ENCODE peak calls at places on chromosome 3, in five cellular contexts. T is psoas muscle, O is MM.1S, A is SJSA1, X is adipocyte. K is an unnamed sample.
A peak's percentile ranks its signal among the peaks of the same experiment; 100 is the strongest.

GRCh38 chr3:111194048-111194447 is 122.4 kb downstream of the NECTIN3 start:
- DNase-seq in O (no peak), X (no peak), A (no peak), T (no peak), K (no peak)

GRCh38 chr3:105944281-105944680 is 75.5 kb upstream of the CBLB start:
- DNase-seq in X (peak; percentile 35), A (no peak), O (no peak), T (no peak), K (no peak)

GRCh38 chr3:146163584-146163983 is 2.6 kb upstream of the PLOD2 start:
- DNase-seq in O (no peak), T (no peak), X (peak; percentile 94), A (peak; percentile 56), K (peak; percentile 83)

GRCh38 chr3:124814620-124815421 is 72.3 kb downstream of the ITGB5 start:
- DNase-seq in X (no peak), T (no peak), A (no peak), O (no peak), K (no peak)

GRCh38 chr3:172553526-172554252 is 30.5 kb upstream of the TNFSF10 start:
- DNase-seq in A (no peak), O (no peak), X (no peak), T (no peak), K (no peak)

GRCh38 chr3:176741648-176742047 is 455.6 kb downstream of the TBL1XR1 start:
- DNase-seq in T (no peak), X (no peak), A (peak; percentile 26), O (no peak), K (no peak)

GRCh38 chr3:117547956-117548550 is 838.5 kb downstream of the TUSC7 start:
- DNase-seq in X (peak; percentile 69), O (no peak), T (no peak), A (no peak), K (no peak)

GRCh38 chr3:60841355-60841754 is 409.9 kb downstream of the FHIT start:
- DNase-seq in A (no peak), O (no peak), X (peak; percentile 0), T (no peak), K (no peak)

GRCh38 chr3:25156526-25157075 is 271.5 kb upstream of the RARB start:
- DNase-seq in A (peak; percentile 78), X (peak; percentile 88), T (no peak), O (no peak), K (peak; percentile 53)

GRCh38 chr3:175150812-175151411 is 291.8 kb downstream of the NAALADL2 start:
- DNase-seq in T (no peak), A (no peak), X (no peak), O (peak; percentile 94), K (no peak)

GRCh38 chr3:125028657-125029056 is 27.1 kb downstream of the HEG1 start:
- DNase-seq in A (no peak), O (no peak), X (no peak), T (no peak), K (no peak)

GRCh38 chr3:136283627-136284026 is 33.5 kb downstream of the PCCB start:
- DNase-seq in T (no peak), X (no peak), O (no peak), A (no peak), K (no peak)

GRCh38 chr3:138186803-138187295 is 252 bp upstream of the ARMC8 start:
- DNase-seq in O (peak; percentile 92), X (peak; percentile 94), T (peak; percentile 96), A (no peak), K (peak; percentile 27)

GRCh38 chr3:53045107-53045783 is 628 bp downstream of the SFMBT1 start:
- DNase-seq in A (no peak), X (peak; percentile 78), O (peak; percentile 59), T (peak; percentile 88), K (no peak)

GRCh38 chr3:194985031-194985578 is 285.9 kb downstream of the XXYLT1 start:
- DNase-seq in A (no peak), T (peak; percentile 91), O (no peak), X (no peak), K (no peak)

GRCh38 chr3:189529468-189529867 is 101.7 kb upstream of the TP63 start:
- DNase-seq in X (no peak), T (no peak), O (no peak), A (no peak), K (no peak)

GRCh38 chr3:17670749-17671148 is 71.7 kb downstream of the TBC1D5 start:
- DNase-seq in X (no peak), T (no peak), O (no peak), A (no peak), K (no peak)

GRCh38 chr3:178562143-178562868 is 26.1 kb downstream of the KCNMB2 start:
- DNase-seq in O (no peak), A (peak; percentile 47), X (peak; percentile 34), T (no peak), K (no peak)

GRCh38 chr3:123008808-123009207 is 18.8 kb downstream of the SEMA5B start:
- DNase-seq in A (no peak), O (no peak), X (no peak), T (no peak), K (no peak)

GRCh38 chr3:29156071-29156715 is 124.7 kb upstream of the RBMS3 start:
- DNase-seq in A (no peak), O (no peak), T (peak; percentile 42), X (no peak), K (no peak)

GRCh38 chr3:171614318-171614967 is 154.2 kb upstream of the TNIK start:
- DNase-seq in A (no peak), X (peak; percentile 42), O (peak; percentile 22), T (peak; percentile 42), K (no peak)

GRCh38 chr3:14780927-14781507 is 37.7 kb upstream of the FGD5 start:
- DNase-seq in T (peak; percentile 62), A (no peak), X (peak; percentile 20), O (peak; percentile 76), K (no peak)

GRCh38 chr3:129271674-129272073 is 7.0 kb upstream of the HMCES start:
- DNase-seq in A (no peak), O (no peak), X (no peak), T (no peak), K (no peak)

GRCh38 chr3:11015369-11015768 is 22.8 kb downstream of the SLC6A1 start:
- DNase-seq in A (no peak), T (no peak), X (no peak), O (no peak), K (no peak)

GRCh38 chr3:171293142-171293782 is 166.9 kb downstream of the TNIK start:
- DNase-seq in A (no peak), X (no peak), O (no peak), T (no peak), K (no peak)

GRCh38 chr3:10778492-10779292 is 37.3 kb upstream of the SLC6A11 start:
- DNase-seq in A (no peak), X (no peak), O (no peak), T (no peak), K (no peak)

GRCh38 chr3:101638262-101638745 is 38.6 kb downstream of the ZBTB11 start:
- DNase-seq in T (no peak), X (no peak), A (no peak), O (no peak), K (no peak)

GRCh38 chr3:150252462-150252861 is 155.6 kb upstream of the TSC22D2 start:
- DNase-seq in O (no peak), A (peak; percentile 4), X (peak; percentile 35), T (no peak), K (no peak)

GRCh38 chr3:133293397-133294107 is 106.3 kb upstream of the BFSP2 start:
- DNase-seq in O (no peak), X (no peak), A (no peak), T (no peak), K (no peak)

GRCh38 chr3:195226900-195227447 is 44.0 kb downstream of the XXYLT1 start:
- DNase-seq in A (no peak), T (peak; percentile 40), O (peak; percentile 3), X (no peak), K (no peak)

GRCh38 chr3:185912512-185912911 is 25.3 kb downstream of the TRA2B start:
- DNase-seq in T (no peak), A (no peak), X (no peak), O (no peak), K (no peak)

GRCh38 chr3:171715155-171715554 is 95.1 kb downstream of the PLD1 start:
- DNase-seq in T (no peak), A (no peak), O (no peak), X (no peak), K (no peak)

GRCh38 chr3:102905826-102906225 is 471.0 kb downstream of the ZPLD1 start:
- DNase-seq in O (no peak), T (no peak), X (no peak), A (no peak), K (no peak)

GRCh38 chr3:105944721-105945120 is 75.9 kb upstream of the CBLB start:
- DNase-seq in X (peak; percentile 54), O (no peak), T (no peak), A (peak; percentile 7), K (peak; percentile 37)

DNA sequence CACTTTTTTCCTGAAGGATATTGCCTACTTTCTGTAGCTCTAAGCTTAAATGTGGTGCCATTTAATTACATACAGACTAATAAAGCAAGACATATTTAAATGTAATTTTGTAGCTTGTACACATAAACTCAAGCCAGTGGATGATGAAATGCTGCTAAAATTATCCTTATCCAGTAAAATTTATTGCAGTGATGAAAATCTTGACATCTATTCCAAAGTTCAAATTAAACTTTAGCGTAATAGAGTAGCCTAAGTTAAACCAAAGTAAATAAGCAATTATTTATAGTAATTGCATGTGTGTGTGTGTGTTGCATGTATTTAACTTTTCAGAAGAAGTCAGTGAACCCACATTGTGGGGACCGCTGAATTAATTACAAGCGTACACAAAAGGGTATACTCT is 85.1 kb downstream of the MECOM start:
- DNase-seq in O (no peak), X (no peak), T (no peak), A (no peak), K (no peak)
- H3K27me3 ChIP-seq in O (no peaks in the 10 kb centered on the region), X (peaks cover 7% of the 10 kb centered on the region), T (no peaks in the 10 kb centered on the region), A (no peaks in the 10 kb centered on the region), K (no peaks in the 10 kb centered on the region)

DNA sequence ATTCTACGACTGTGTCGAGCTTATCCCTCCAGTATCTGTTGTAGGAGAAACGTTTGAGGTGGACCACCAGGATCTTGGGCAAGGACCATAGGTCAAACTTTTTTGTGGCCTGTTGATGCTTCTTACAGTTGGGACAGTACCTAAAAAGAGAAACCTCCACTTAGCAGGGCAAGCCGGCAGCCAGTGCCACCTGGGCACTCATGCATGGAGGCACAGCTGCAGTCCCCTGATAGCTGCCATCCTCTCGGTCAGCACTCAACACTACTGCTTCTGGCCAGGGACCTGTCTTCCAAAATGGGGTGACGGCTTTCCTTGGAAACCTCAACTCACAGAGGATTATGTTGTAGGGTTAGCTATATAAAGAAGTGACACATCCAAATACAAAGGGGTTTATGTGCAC is 7.0 kb upstream of the C3orf62 start:
- DNase-seq in T (no peak), O (no peak), A (no peak), X (no peak), K (no peak)
- H3K36me3 ChIP-seq in T (peaks cover 27% of the 10 kb centered on the region), O (peaks cover 18% of the 10 kb centered on the region), A (peaks cover 67% of the 10 kb centered on the region), X (peaks cover 72% of the 10 kb centered on the region), K (peaks cover 31% of the 10 kb centered on the region)

DNA sequence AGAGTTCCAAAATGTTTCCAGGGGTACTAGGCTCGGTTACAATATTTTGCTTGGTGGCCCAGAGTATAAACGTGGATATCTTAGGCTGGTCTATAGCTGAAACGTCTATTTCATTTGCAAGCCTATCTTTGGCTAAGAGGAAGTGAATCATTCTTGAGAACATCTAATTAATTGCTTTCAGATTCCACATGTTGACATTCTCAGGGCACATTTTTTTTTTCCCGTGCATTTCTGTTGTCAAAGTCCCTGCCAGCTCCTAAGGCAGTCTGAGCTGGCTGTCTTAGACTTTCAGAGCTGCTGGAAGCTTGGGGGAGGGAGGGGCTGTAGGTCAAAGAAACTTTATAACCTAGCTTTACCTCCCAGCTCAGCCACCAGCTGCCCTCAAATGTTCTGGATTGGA is 23.2 kb upstream of the LAMP3 start:
- DNase-seq in T (no peak), O (no peak), A (peak; percentile 53), X (peak; percentile 82), K (peak; percentile 69)
- H3K4me3 ChIP-seq in T (no peak overlapping the region), O (no peak overlapping the region), A (no peak overlapping the region), X (no peak overlapping the region), K (no peak overlapping the region)

GRCh38 chr3:3800076-3800448 is 831 bp downstream of the LRRN1 start:
- DNase-seq in O (no peak), X (peak; percentile 5), T (peak; percentile 60), A (no peak), K (no peak)
- H3K27me3 ChIP-seq in O (no peaks in the 10 kb centered on the region), X (peaks cover 36% of the 10 kb centered on the region), T (no peaks in the 10 kb centered on the region), A (peaks cover 16% of the 10 kb centered on the region), K (peaks cover 2% of the 10 kb centered on the region)

K was measured in BJ.